ENCODE peak calls at places on chromosomes 4 and X, in five cellular contexts. B is WTC11; F is left ventricle myocardium superior; C is cardiac muscle cell; T is stimulated activated CD4-positive, alpha-beta T cell treated with anti-CD3 and anti-CD28 coated beads, Interleukin-12 subunit alpha, Interleukin-12 subunit beta, amount 100 ng/mL, for 4 hours. L is an unnamed sample.

GRCh38 chrX:37867509-37868153 is 20.3 kb upstream of the DYNLT3 start:
- DNase-seq in B (no peak), F (no peak), C (no peak), T (no peak), L (no peak)

GRCh38 chr4:14621731-14622459 is 380.4 kb upstream of the CPEB2 start:
- DNase-seq in B (no peak), F (peak), C (no peak), T (no peak), L (no peak)

GRCh38 chr4:143437476-143437875 is 76.0 kb upstream of the SMARCA5 start:
- DNase-seq in B (no peak), F (no peak), C (no peak), T (no peak), L (no peak)

GRCh38 chr4:129233691-129234090 is 137.7 kb downstream of the C4orf33 start:
- DNase-seq in B (no peak), F (no peak), C (no peak), T (no peak), L (no peak)

GRCh38 chr4:19577121-19577520 is 674.6 kb upstream of the SLIT2 start:
- DNase-seq in B (no peak), F (no peak), C (peak), T (no peak), L (no peak)

GRCh38 chr4:58247792-58248191 is 1137.6 kb upstream of the IGFBP7 start:
- DNase-seq in B (peak), F (no peak), C (no peak), T (no peak), L (peak)

GRCh38 chr4:185357733-185358440 is 37.8 kb downstream of the LRP2BP start:
- DNase-seq in B (no peak), F (no peak), C (no peak), T (no peak), L (no peak)

GRCh38 chr4:84238247-84239090 is 260.6 kb downstream of the NKX6-1 start:
- DNase-seq in B (no peak), F (no peak), C (peak), T (no peak), L (no peak)

GRCh38 chr4:11456441-11456840 is 27.7 kb upstream of the HS3ST1 start:
- DNase-seq in B (no peak), F (no peak), C (no peak), T (no peak), L (no peak)

GRCh38 chr4:42050850-42051249 is 60.5 kb downstream of the SLC30A9 start:
- DNase-seq in B (no peak), F (no peak), C (peak), T (no peak), L (no peak)

GRCh38 chr4:133188433-133189175 is 39.5 kb downstream of the PCDH10 start:
- DNase-seq in B (no peak), F (no peak), C (no peak), T (no peak), L (no peak)

GRCh38 chr4:16844796-16845586 is 53.5 kb downstream of the LDB2 start:
- DNase-seq in B (no peak), F (no peak), C (peak), T (no peak), L (peak)

GRCh38 chr4:96593422-96593821 is 753.5 kb downstream of the PDHA2 start:
- DNase-seq in B (no peak), F (no peak), C (peak), T (no peak), L (no peak)

GRCh38 chr4:73687414-73687813 is 53.0 kb upstream of the CXCL8 start:
- DNase-seq in B (no peak), F (no peak), C (no peak), T (no peak), L (no peak)

GRCh38 chr4:83552924-83553323 is 17.0 kb downstream of the GPAT3 start:
- DNase-seq in B (no peak), F (no peak), C (peak), T (no peak), L (no peak)

GRCh38 chr4:13108096-13108495 is 376.0 kb downstream of the RAB28 start:
- DNase-seq in B (no peak), F (no peak), C (no peak), T (no peak), L (no peak)

GRCh38 chr4:170875868-170876267 is 786.1 kb upstream of the AADAT start:
- DNase-seq in B (no peak), F (no peak), C (no peak), T (no peak), L (peak)

GRCh38 chr4:38867478-38868054 is at the start of gene FAM114A1:
- DNase-seq in B (peak), F (peak), C (peak), T (no peak), L (peak)

L was measured in neural progenitor cell.